ENCODE peak calls at places on chromosomes 7 and 10, in six cellular contexts. One of them, this sample, is unnamed.

GRCh38 chr7:131688738-131689661 is 132.6 kb upstream of the PODXL start:
- DNase-seq in choroid plexus epithelial cell: peak; percentile 71
- DNase-seq in bronchial epithelial cell: peak; percentile 46
- DNase-seq in HFFc6: peak; percentile 30
- DNase-seq in neural progenitor cell: peak; percentile 83
- DNase-seq in uterus: peak; percentile 52
- DNase-seq in this sample: peak; percentile 96

GRCh38 chr7:75920431-75921161 is 5.6 kb downstream of the POR start:
- DNase-seq in choroid plexus epithelial cell: peak; percentile 54
- DNase-seq in bronchial epithelial cell: no peak
- DNase-seq in HFFc6: no peak
- DNase-seq in neural progenitor cell: no peak
- DNase-seq in uterus: no peak
- DNase-seq in this sample: no peak

GRCh38 chr10:103535595-103535994 is 42.1 kb downstream of the NEURL1 start:
- DNase-seq in choroid plexus epithelial cell: no peak
- DNase-seq in bronchial epithelial cell: no peak
- DNase-seq in HFFc6: no peak
- DNase-seq in neural progenitor cell: no peak
- DNase-seq in uterus: no peak
- DNase-seq in this sample: no peak

GRCh38 chr10:123559823-123560092 is 106.4 kb upstream of the GPR26 start:
- DNase-seq in choroid plexus epithelial cell: no peak
- DNase-seq in bronchial epithelial cell: no peak
- DNase-seq in HFFc6: no peak
- DNase-seq in neural progenitor cell: no peak
- DNase-seq in uterus: no peak
- DNase-seq in this sample: no peak

GRCh38 chr7:75638607-75639070 is 100.1 kb downstream of the HIP1 start:
- DNase-seq in choroid plexus epithelial cell: no peak
- DNase-seq in bronchial epithelial cell: no peak
- DNase-seq in HFFc6: peak; percentile 8
- DNase-seq in neural progenitor cell: peak; percentile 89
- DNase-seq in uterus: peak; percentile 52
- DNase-seq in this sample: no peak

GRCh38 chr7:39666562-39666961 is 43.2 kb downstream of the RALA start:
- DNase-seq in choroid plexus epithelial cell: no peak
- DNase-seq in bronchial epithelial cell: no peak
- DNase-seq in HFFc6: no peak
- DNase-seq in neural progenitor cell: peak; percentile 75
- DNase-seq in uterus: no peak
- DNase-seq in this sample: no peak

GRCh38 chr7:141674201-141674671 is 27.7 kb downstream of the DENND11 start:
- DNase-seq in choroid plexus epithelial cell: peak; percentile 12
- DNase-seq in bronchial epithelial cell: peak; percentile 86
- DNase-seq in HFFc6: no peak
- DNase-seq in neural progenitor cell: peak; percentile 92
- DNase-seq in uterus: no peak
- DNase-seq in this sample: no peak

GRCh38 chr7:127976722-127977121 is 54.5 kb downstream of the LRRC4 start:
- DNase-seq in choroid plexus epithelial cell: no peak
- DNase-seq in bronchial epithelial cell: no peak
- DNase-seq in HFFc6: no peak
- DNase-seq in neural progenitor cell: peak; percentile 63
- DNase-seq in uterus: no peak
- DNase-seq in this sample: no peak

GRCh38 chr10:12590682-12591642 is 241.6 kb downstream of the CAMK1D start:
- DNase-seq in choroid plexus epithelial cell: no peak
- DNase-seq in bronchial epithelial cell: no peak
- DNase-seq in HFFc6: no peak
- DNase-seq in neural progenitor cell: no peak
- DNase-seq in uterus: no peak
- DNase-seq in this sample: no peak

GRCh38 chr7:985915-986741 is 3.1 kb downstream of the CYP2W1 start:
- DNase-seq in choroid plexus epithelial cell: peak; percentile 63
- DNase-seq in bronchial epithelial cell: no peak
- DNase-seq in HFFc6: peak; percentile 39
- DNase-seq in neural progenitor cell: no peak
- DNase-seq in uterus: no peak
- DNase-seq in this sample: no peak

GRCh38 chr7:106534271-106534846 is 126.6 kb downstream of the CCDC71L start:
- DNase-seq in choroid plexus epithelial cell: no peak
- DNase-seq in bronchial epithelial cell: no peak
- DNase-seq in HFFc6: no peak
- DNase-seq in neural progenitor cell: no peak
- DNase-seq in uterus: no peak
- DNase-seq in this sample: no peak

GRCh38 chr7:32378991-32379390 is 111.2 kb downstream of the LSM5 start:
- DNase-seq in choroid plexus epithelial cell: no peak
- DNase-seq in bronchial epithelial cell: peak; percentile 32
- DNase-seq in HFFc6: no peak
- DNase-seq in neural progenitor cell: no peak
- DNase-seq in uterus: no peak
- DNase-seq in this sample: no peak
- TF ChIP-seq CTCF in choroid plexus epithelial cell: no peak
- TF ChIP-seq CTCF in bronchial epithelial cell: no peak
- TF ChIP-seq CTCF in HFFc6: no peak
- TF ChIP-seq CTCF in neural progenitor cell: no peak
- TF ChIP-seq CTCF in uterus: no peak
- TF ChIP-seq CTCF in this sample: no peak

GRCh38 chr7:46169384-46169755 is 248.3 kb upstream of the IGFBP3 start:
- DNase-seq in choroid plexus epithelial cell: no peak
- DNase-seq in bronchial epithelial cell: no peak
- DNase-seq in HFFc6: peak; percentile 8
- DNase-seq in neural progenitor cell: no peak
- DNase-seq in uterus: no peak
- DNase-seq in this sample: no peak
- TF ChIP-seq CTCF in choroid plexus epithelial cell: no peak
- TF ChIP-seq CTCF in bronchial epithelial cell: no peak
- TF ChIP-seq CTCF in HFFc6: no peak
- TF ChIP-seq CTCF in neural progenitor cell: no peak
- TF ChIP-seq CTCF in uterus: no peak
- TF ChIP-seq CTCF in this sample: no peak

DNA sequence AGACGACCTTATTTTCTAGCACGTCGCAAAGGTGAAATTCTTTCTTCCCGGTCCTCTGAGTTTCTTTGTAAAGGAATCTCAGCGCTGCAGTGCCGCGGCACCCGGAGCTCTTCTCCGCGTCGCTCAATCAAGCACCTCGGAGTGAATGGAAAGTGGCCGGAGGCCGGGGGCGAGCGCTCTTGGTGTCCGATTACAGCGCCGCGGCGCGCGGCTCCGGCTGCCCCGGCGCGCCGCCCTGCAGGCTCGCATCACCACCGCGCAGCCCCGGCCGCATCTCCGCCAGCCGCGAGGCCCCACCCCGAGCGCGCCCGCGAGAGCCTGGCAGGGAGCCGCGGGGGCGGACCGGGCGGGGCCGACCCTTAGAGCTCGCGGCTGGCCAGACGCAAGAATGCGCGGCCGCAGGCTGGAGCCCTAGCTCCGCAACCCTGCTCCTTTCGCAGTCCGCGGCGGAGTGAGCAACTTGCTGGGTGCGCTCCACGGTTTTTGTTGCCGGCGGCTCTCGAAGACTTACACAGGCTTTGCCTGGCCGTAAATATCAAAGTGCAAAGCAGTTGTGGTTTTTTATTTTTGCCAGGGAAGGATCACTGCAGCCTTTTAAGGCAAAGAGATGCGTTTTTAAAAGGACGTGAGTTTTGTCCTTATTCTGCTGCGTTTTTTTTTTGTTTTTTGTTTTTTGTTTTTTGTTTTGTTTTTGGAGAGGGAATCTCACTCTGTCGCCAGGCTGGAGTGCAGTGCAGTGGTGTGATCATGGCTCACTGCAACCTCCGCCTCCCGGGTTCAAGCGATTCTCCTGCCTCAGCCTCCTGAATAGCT is at the start of gene SEMA3C:
- DNase-seq in choroid plexus epithelial cell: peak; percentile 99
- DNase-seq in bronchial epithelial cell: peak; percentile 84
- DNase-seq in HFFc6: peak; percentile 95
- DNase-seq in neural progenitor cell: peak; percentile 97
- DNase-seq in uterus: peak; percentile 92
- DNase-seq in this sample: no peak
- TF ChIP-seq CTCF in choroid plexus epithelial cell: peak; percentile 28
- TF ChIP-seq CTCF in bronchial epithelial cell: no peak
- TF ChIP-seq CTCF in HFFc6: no peak
- TF ChIP-seq CTCF in neural progenitor cell: no peak
- TF ChIP-seq CTCF in uterus: peak; percentile 17
- TF ChIP-seq CTCF in this sample: no peak

GRCh38 chr7:55432937-55433784 is 68.0 kb downstream of the LANCL2 start:
- DNase-seq in choroid plexus epithelial cell: peak; percentile 74
- DNase-seq in bronchial epithelial cell: peak; percentile 59
- DNase-seq in HFFc6: peak; percentile 43
- DNase-seq in neural progenitor cell: peak; percentile 57
- DNase-seq in uterus: no peak
- DNase-seq in this sample: peak; percentile 69
- TF ChIP-seq CTCF in choroid plexus epithelial cell: peak; percentile 68
- TF ChIP-seq CTCF in bronchial epithelial cell: peak; percentile 51
- TF ChIP-seq CTCF in HFFc6: peak; percentile 73
- TF ChIP-seq CTCF in neural progenitor cell: peak; percentile 62
- TF ChIP-seq CTCF in uterus: peak; percentile 26
- TF ChIP-seq CTCF in this sample: peak; percentile 57

This sample was measured in D721Med.